ENCODE peak calls at places on chromosomes 16 and 17, in six cellular contexts. One of them, this sample, is unnamed.
A peak's percentile ranks its signal among the peaks of the same experiment; 100 is the strongest.

GRCh38 chr17:46984892-46985291 is 5.8 kb upstream of the RPRML start:
- DNase-seq in adrenal gland: no peak
- DNase-seq in PC-9: no peak
- DNase-seq in lower lobe of right lung: no peak
- DNase-seq in psoas muscle: no peak
- DNase-seq in aorta: no peak
- DNase-seq in this sample: no peak

GRCh38 chr16:9007177-9007794 is 43.6 kb upstream of the USP7 start:
- DNase-seq in adrenal gland: no peak
- DNase-seq in PC-9: no peak
- DNase-seq in lower lobe of right lung: no peak
- DNase-seq in psoas muscle: no peak
- DNase-seq in aorta: no peak
- DNase-seq in this sample: no peak

GRCh38 chr17:82458885-82459424 is 414 bp downstream of the NARF start:
- DNase-seq in adrenal gland: peak; percentile 50
- DNase-seq in PC-9: no peak
- DNase-seq in lower lobe of right lung: no peak
- DNase-seq in psoas muscle: peak; percentile 64
- DNase-seq in aorta: peak; percentile 74
- DNase-seq in this sample: no peak

GRCh38 chr17:16214190-16215001 is 938 bp downstream of the NCOR1 start:
- DNase-seq in adrenal gland: no peak
- DNase-seq in PC-9: no peak
- DNase-seq in lower lobe of right lung: no peak
- DNase-seq in psoas muscle: no peak
- DNase-seq in aorta: no peak
- DNase-seq in this sample: no peak

GRCh38 chr17:39926588-39927100 is 757 bp downstream of the ORMDL3 start:
- DNase-seq in adrenal gland: no peak
- DNase-seq in PC-9: peak; percentile 37
- DNase-seq in lower lobe of right lung: peak; percentile 68
- DNase-seq in psoas muscle: no peak
- DNase-seq in aorta: peak; percentile 67
- DNase-seq in this sample: peak; percentile 85

GRCh38 chr17:59001158-59001814 is 105.4 kb downstream of the TRIM37 start:
- DNase-seq in adrenal gland: peak; percentile 77
- DNase-seq in PC-9: no peak
- DNase-seq in lower lobe of right lung: peak; percentile 67
- DNase-seq in psoas muscle: no peak
- DNase-seq in aorta: peak; percentile 57
- DNase-seq in this sample: no peak

GRCh38 chr16:83113317-83113716 is 486.5 kb downstream of the CDH13 start:
- DNase-seq in adrenal gland: no peak
- DNase-seq in PC-9: no peak
- DNase-seq in lower lobe of right lung: no peak
- DNase-seq in psoas muscle: no peak
- DNase-seq in aorta: no peak
- DNase-seq in this sample: peak; percentile 49

GRCh38 chr17:9183297-9183696 is 162.0 kb downstream of the NTN1 start:
- DNase-seq in adrenal gland: no peak
- DNase-seq in PC-9: no peak
- DNase-seq in lower lobe of right lung: no peak
- DNase-seq in psoas muscle: no peak
- DNase-seq in aorta: no peak
- DNase-seq in this sample: no peak

GRCh38 chr17:56018202-56018601 is 135.1 kb upstream of the ANKFN1 start:
- DNase-seq in adrenal gland: no peak
- DNase-seq in PC-9: no peak
- DNase-seq in lower lobe of right lung: no peak
- DNase-seq in psoas muscle: no peak
- DNase-seq in aorta: no peak
- DNase-seq in this sample: no peak

GRCh38 chr16:3640632-3641501 is 13.6 kb upstream of the DNASE1 start:
- DNase-seq in adrenal gland: no peak
- DNase-seq in PC-9: no peak
- DNase-seq in lower lobe of right lung: peak; percentile 17
- DNase-seq in psoas muscle: no peak
- DNase-seq in aorta: no peak
- DNase-seq in this sample: no peak

GRCh38 chr17:59872351-59872750 is 20.4 kb downstream of the TUBD1 start:
- DNase-seq in adrenal gland: no peak
- DNase-seq in PC-9: no peak
- DNase-seq in lower lobe of right lung: no peak
- DNase-seq in psoas muscle: no peak
- DNase-seq in aorta: no peak
- DNase-seq in this sample: no peak

GRCh38 chr16:84458606-84459516 is 45.6 kb downstream of the MEAK7 start:
- DNase-seq in adrenal gland: no peak
- DNase-seq in PC-9: no peak
- DNase-seq in lower lobe of right lung: peak; percentile 25
- DNase-seq in psoas muscle: no peak
- DNase-seq in aorta: no peak
- DNase-seq in this sample: no peak

GRCh38 chr16:79007614-79008013 is 592.9 kb downstream of the MAF start:
- DNase-seq in adrenal gland: no peak
- DNase-seq in PC-9: peak; percentile 86
- DNase-seq in lower lobe of right lung: no peak
- DNase-seq in psoas muscle: no peak
- DNase-seq in aorta: no peak
- DNase-seq in this sample: no peak

GRCh38 chr16:87416826-87417471 is 24.8 kb downstream of the MAP1LC3B start:
- DNase-seq in adrenal gland: peak; percentile 51
- DNase-seq in PC-9: peak; percentile 40
- DNase-seq in lower lobe of right lung: no peak
- DNase-seq in psoas muscle: no peak
- DNase-seq in aorta: no peak
- DNase-seq in this sample: no peak

GRCh38 chr16:2708955-2709587 is 11.0 kb downstream of the PRSS27 start:
- DNase-seq in adrenal gland: no peak
- DNase-seq in PC-9: no peak
- DNase-seq in lower lobe of right lung: no peak
- DNase-seq in psoas muscle: no peak
- DNase-seq in aorta: no peak
- DNase-seq in this sample: no peak

GRCh38 chr17:43940630-43941029 is 1.6 kb downstream of the PPY start:
- DNase-seq in adrenal gland: no peak
- DNase-seq in PC-9: no peak
- DNase-seq in lower lobe of right lung: no peak
- DNase-seq in psoas muscle: no peak
- DNase-seq in aorta: no peak
- DNase-seq in this sample: peak; percentile 54

GRCh38 chr16:12159672-12160071 is 183.1 kb downstream of the SNX29 start:
- DNase-seq in adrenal gland: no peak
- DNase-seq in PC-9: no peak
- DNase-seq in lower lobe of right lung: no peak
- DNase-seq in psoas muscle: no peak
- DNase-seq in aorta: no peak
- DNase-seq in this sample: no peak

GRCh38 chr17:68491381-68491849 is 20.8 kb upstream of the PRKAR1A start:
- DNase-seq in adrenal gland: peak; percentile 23
- DNase-seq in PC-9: no peak
- DNase-seq in lower lobe of right lung: peak; percentile 61
- DNase-seq in psoas muscle: no peak
- DNase-seq in aorta: peak; percentile 61
- DNase-seq in this sample: no peak

GRCh38 chr16:17412221-17412620 is 58.5 kb downstream of the XYLT1 start:
- DNase-seq in adrenal gland: no peak
- DNase-seq in PC-9: no peak
- DNase-seq in lower lobe of right lung: no peak
- DNase-seq in psoas muscle: no peak
- DNase-seq in aorta: no peak
- DNase-seq in this sample: no peak

GRCh38 chr16:29876578-29877249 is 13.7 kb upstream of the CDIPT start:
- DNase-seq in adrenal gland: no peak
- DNase-seq in PC-9: no peak
- DNase-seq in lower lobe of right lung: no peak
- DNase-seq in psoas muscle: no peak
- DNase-seq in aorta: no peak
- DNase-seq in this sample: no peak

GRCh38 chr17:79557724-79558572 is 52.9 kb downstream of the RBFOX3 start:
- DNase-seq in adrenal gland: no peak
- DNase-seq in PC-9: no peak
- DNase-seq in lower lobe of right lung: peak; percentile 23
- DNase-seq in psoas muscle: peak; percentile 21
- DNase-seq in aorta: no peak
- DNase-seq in this sample: no peak

GRCh38 chr17:53626286-53626685 is 196.4 kb upstream of the KIF2B start:
- DNase-seq in adrenal gland: no peak
- DNase-seq in PC-9: peak; percentile 43
- DNase-seq in lower lobe of right lung: no peak
- DNase-seq in psoas muscle: no peak
- DNase-seq in aorta: no peak
- DNase-seq in this sample: no peak

GRCh38 chr16:1026057-1026783 is 44.6 kb downstream of the SOX8 start:
- DNase-seq in adrenal gland: no peak
- DNase-seq in PC-9: no peak
- DNase-seq in lower lobe of right lung: no peak
- DNase-seq in psoas muscle: no peak
- DNase-seq in aorta: no peak
- DNase-seq in this sample: no peak

GRCh38 chr17:77863814-77864161 is 94.7 kb upstream of the TNRC6C start:
- DNase-seq in adrenal gland: no peak
- DNase-seq in PC-9: no peak
- DNase-seq in lower lobe of right lung: no peak
- DNase-seq in psoas muscle: peak; percentile 71
- DNase-seq in aorta: peak; percentile 73
- DNase-seq in this sample: no peak

DNA sequence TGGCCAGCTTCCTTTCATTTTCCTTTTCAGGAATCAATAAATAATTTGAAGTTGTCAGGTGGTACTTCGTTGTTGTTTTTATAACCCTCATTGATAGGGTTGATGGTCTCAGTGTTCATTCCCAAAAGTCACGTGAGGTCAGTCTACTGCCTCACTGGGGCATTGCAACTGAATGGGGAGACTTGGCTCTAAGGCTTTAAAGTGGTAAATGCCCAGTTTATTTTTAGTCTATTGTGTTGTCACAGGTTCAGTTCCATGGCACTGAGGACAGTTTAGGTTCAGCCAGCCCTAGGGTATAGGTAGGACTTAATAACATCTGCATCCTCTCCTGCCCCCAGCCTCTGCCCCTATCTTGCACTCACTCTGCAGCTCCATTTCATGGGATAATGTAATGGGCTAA is 33.5 kb upstream of the NGFR start:
- DNase-seq in adrenal gland: no peak
- DNase-seq in PC-9: no peak
- DNase-seq in lower lobe of right lung: no peak
- DNase-seq in psoas muscle: no peak
- DNase-seq in aorta: no peak
- DNase-seq in this sample: no peak
- H3K27me3 ChIP-seq in adrenal gland: peaks cover 23% of the 10 kb centered on the region
- H3K27me3 ChIP-seq in PC-9: peaks cover 98% of the 10 kb centered on the region
- H3K27me3 ChIP-seq in lower lobe of right lung: peaks cover 50% of the 10 kb centered on the region
- H3K27me3 ChIP-seq in psoas muscle: peaks cover 9% of the 10 kb centered on the region
- H3K27me3 ChIP-seq in aorta: peaks cover 2% of the 10 kb centered on the region
- H3K27me3 ChIP-seq in this sample: peaks cover 12% of the 10 kb centered on the region

GRCh38 chr17:34610038-34610437 is 30.7 kb downstream of the TMEM132E start:
- DNase-seq in adrenal gland: no peak
- DNase-seq in PC-9: no peak
- DNase-seq in lower lobe of right lung: no peak
- DNase-seq in psoas muscle: no peak
- DNase-seq in aorta: no peak
- DNase-seq in this sample: no peak
- H3K27me3 ChIP-seq in adrenal gland: peaks cover 7% of the 10 kb centered on the region
- H3K27me3 ChIP-seq in PC-9: peaks cover 84% of the 10 kb centered on the region
- H3K27me3 ChIP-seq in lower lobe of right lung: peaks cover 24% of the 10 kb centered on the region
- H3K27me3 ChIP-seq in psoas muscle: peaks cover 36% of the 10 kb centered on the region
- H3K27me3 ChIP-seq in aorta: no peaks in the 10 kb centered on the region
- H3K27me3 ChIP-seq in this sample: peaks cover 43% of the 10 kb centered on the region

GRCh38 chr17:7294614-7295153 is at the start of gene YBX2:
- DNase-seq in adrenal gland: peak; percentile 65
- DNase-seq in PC-9: no peak
- DNase-seq in lower lobe of right lung: peak; percentile 69
- DNase-seq in psoas muscle: peak; percentile 93
- DNase-seq in aorta: peak; percentile 67
- DNase-seq in this sample: peak; percentile 62

GRCh38 chr17:7296189-7296861 is 1.9 kb upstream of the YBX2 start:
- DNase-seq in adrenal gland: peak; percentile 84
- DNase-seq in PC-9: peak; percentile 61
- DNase-seq in lower lobe of right lung: peak; percentile 89
- DNase-seq in psoas muscle: peak; percentile 95
- DNase-seq in aorta: peak; percentile 88
- DNase-seq in this sample: peak; percentile 70

GRCh38 chr17:7293131-7293557 is 1.3 kb downstream of the YBX2 start:
- DNase-seq in adrenal gland: no peak
- DNase-seq in PC-9: peak; percentile 86
- DNase-seq in lower lobe of right lung: peak; percentile 38
- DNase-seq in psoas muscle: no peak
- DNase-seq in aorta: no peak
- DNase-seq in this sample: no peak

GRCh38 chr17:7293821-7294613 is 422 bp downstream of the YBX2 start:
- DNase-seq in adrenal gland: no peak
- DNase-seq in PC-9: no peak
- DNase-seq in lower lobe of right lung: peak; percentile 67
- DNase-seq in psoas muscle: no peak
- DNase-seq in aorta: no peak
- DNase-seq in this sample: no peak

DNA sequence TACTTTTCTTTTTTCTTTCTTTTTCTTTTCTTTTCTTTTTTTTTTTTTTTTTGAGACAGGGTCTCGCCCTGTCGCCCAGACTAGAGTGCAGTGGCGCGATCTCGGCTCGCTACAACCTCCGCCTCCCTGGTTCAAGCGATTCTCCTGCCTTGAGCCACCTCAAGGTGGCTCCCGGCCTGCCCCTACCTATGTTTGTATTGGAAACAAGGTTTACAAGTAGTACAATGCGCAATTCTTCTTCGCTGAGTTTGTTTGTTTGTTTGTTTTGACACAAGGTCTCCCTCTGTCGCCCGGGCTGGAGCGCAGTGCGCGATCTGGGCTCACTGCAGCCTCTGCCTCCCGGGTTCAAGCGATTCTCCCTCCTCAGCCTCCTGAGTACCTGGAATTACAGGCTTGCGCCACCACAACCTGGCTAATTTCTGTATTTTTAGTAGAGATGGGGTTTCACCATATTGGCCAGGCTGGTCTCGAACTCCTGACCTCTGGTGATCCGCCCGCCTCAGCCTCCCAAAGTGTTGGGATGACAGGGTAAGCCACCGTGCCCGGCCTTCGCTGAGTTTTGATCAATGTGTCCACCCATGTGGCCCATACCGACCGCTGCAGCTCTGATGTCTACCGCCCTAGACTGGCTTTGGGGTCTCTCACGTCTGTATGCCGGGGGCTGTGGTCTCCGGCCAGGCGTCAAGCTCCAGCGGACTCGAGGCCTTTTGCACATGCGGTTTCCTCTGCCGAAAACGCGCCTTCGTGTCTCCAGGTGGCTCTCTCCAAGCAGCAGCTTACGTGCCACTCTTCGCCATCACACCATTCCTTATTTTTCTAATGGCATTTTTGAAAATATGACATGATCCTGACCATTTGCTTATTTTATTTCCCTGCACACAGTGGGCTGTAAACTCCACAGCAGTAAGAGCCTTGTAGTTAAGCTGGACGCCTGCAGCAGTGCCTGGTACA is 1.1 kb upstream of the YBX2 start:
- DNase-seq in adrenal gland: no peak
- DNase-seq in PC-9: no peak
- DNase-seq in lower lobe of right lung: no peak
- DNase-seq in psoas muscle: no peak
- DNase-seq in aorta: no peak
- DNase-seq in this sample: no peak
- H3K27me3 ChIP-seq in adrenal gland: peaks cover 10% of the 10 kb centered on the region
- H3K27me3 ChIP-seq in PC-9: peaks cover 7% of the 10 kb centered on the region
- H3K27me3 ChIP-seq in lower lobe of right lung: peaks cover 49% of the 10 kb centered on the region
- H3K27me3 ChIP-seq in psoas muscle: peaks cover 9% of the 10 kb centered on the region
- H3K27me3 ChIP-seq in aorta: peaks cover 2% of the 10 kb centered on the region
- H3K27me3 ChIP-seq in this sample: peaks cover 36% of the 10 kb centered on the region

GRCh38 chr17:48735057-48735341 is 6.4 kb upstream of the HOXB13 start:
- DNase-seq in adrenal gland: no peak
- DNase-seq in PC-9: no peak
- DNase-seq in lower lobe of right lung: no peak
- DNase-seq in psoas muscle: no peak
- DNase-seq in aorta: no peak
- DNase-seq in this sample: no peak
- H3K27me3 ChIP-seq in adrenal gland: peaks cover 96% of the 10 kb centered on the region
- H3K27me3 ChIP-seq in PC-9: peaks cover 96% of the 10 kb centered on the region
- H3K27me3 ChIP-seq in lower lobe of right lung: peaks cover 97% of the 10 kb centered on the region
- H3K27me3 ChIP-seq in psoas muscle: peaks cover 97% of the 10 kb centered on the region
- H3K27me3 ChIP-seq in aorta: peaks cover 1% of the 10 kb centered on the region
- H3K27me3 ChIP-seq in this sample: peaks cover 51% of the 10 kb centered on the region